ENCODE peak calls at places on chromosomes 16 and 17, in four cellular contexts. Z, Y, K and M are unnamed samples.

GRCh38 chr17:68531252-68531651 is 19.0 kb downstream of the PRKAR1A start:
- DNase-seq in Z (no peak), K (no peak), Y (no peak), M (no peak)

GRCh38 chr17:49252148-49252682 is 21.6 kb upstream of the PHOSPHO1 start:
- DNase-seq in Y (no peak), K (no peak), Z (no peak), M (no peak)

GRCh38 chr17:59800530-59800942 is 92.2 kb downstream of the TUBD1 start:
- DNase-seq in Y (no peak), Z (no peak), K (no peak), M (no peak)

GRCh38 chr16:58027341-58028167 is 2.0 kb downstream of the MMP15 start:
- DNase-seq in Y (no peak), Z (no peak), K (no peak), M (peak; percentile 82)

GRCh38 chr16:1887711-1888354 is 15.9 kb upstream of the MEIOB start:
- DNase-seq in K (no peak), Y (no peak), Z (no peak), M (peak; percentile 41)

GRCh38 chr17:4215882-4216411 is 47.8 kb downstream of the ANKFY1 start:
- DNase-seq in K (no peak), Z (no peak), Y (no peak), M (no peak)

GRCh38 chr16:10385725-10386516 is at the start of gene ATF7IP2:
- DNase-seq in Z (peak; percentile 93), K (peak; percentile 88), Y (peak; percentile 76), M (peak; percentile 95)

GRCh38 chr17:72613411-72614292 is 478.8 kb downstream of the SLC39A11 start:
- DNase-seq in Y (no peak), K (no peak), Z (peak; percentile 67), M (no peak)

GRCh38 chr17:9918804-9919352 is 13.8 kb upstream of the RCVRN start:
- DNase-seq in Y (no peak), K (no peak), Z (no peak), M (no peak)

GRCh38 chr17:28427372-28427771 is 21.4 kb upstream of the SLC46A1 start:
- DNase-seq in Z (no peak), K (no peak), Y (no peak), M (no peak)

GRCh38 chr17:56756536-56756935 is 77.2 kb downstream of the C17orf67 start:
- DNase-seq in Z (peak; percentile 92), Y (no peak), K (no peak), M (no peak)

GRCh38 chr17:57899822-57900221 is 50.0 kb upstream of the MRPS23 start:
- DNase-seq in Z (no peak), K (no peak), Y (no peak), M (no peak)

GRCh38 chr16:4603624-4604170 is 11.0 kb downstream of the UBALD1 start:
- DNase-seq in Y (no peak), K (no peak), Z (no peak), M (no peak)

GRCh38 chr16:49856741-49857330 is 924 bp upstream of the ZNF423 start:
- DNase-seq in K (peak; percentile 91), Y (peak; percentile 70), Z (peak; percentile 87), M (peak; percentile 92)

GRCh38 chr17:19833914-19834313 is 33.8 kb downstream of the ULK2 start:
- DNase-seq in Z (no peak), Y (no peak), K (no peak), M (no peak)

GRCh38 chr17:78241277-78242023 is 10.0 kb downstream of the TMEM235 start:
- DNase-seq in K (no peak), Z (peak; percentile 31), Y (no peak), M (peak; percentile 58)

GRCh38 chr16:62058412-62058811 is 22.2 kb upstream of the CDH8 start:
- DNase-seq in K (no peak), Y (no peak), Z (no peak), M (no peak)

GRCh38 chr17:80365001-80365965 is 49.7 kb upstream of the ENDOV start:
- DNase-seq in Z (no peak), K (peak; percentile 45), Y (no peak), M (peak; percentile 68)

GRCh38 chr16:8931864-8932263 is 31.8 kb downstream of the USP7 start:
- DNase-seq in Z (peak; percentile 58), Y (no peak), K (no peak), M (no peak)

GRCh38 chr17:64074704-64075484 is 54.5 kb upstream of the ICAM2 start:
- DNase-seq in Z (no peak), Y (no peak), K (no peak), M (peak; percentile 80)

GRCh38 chr16:65224994-65225393 is 103.1 kb upstream of the CDH11 start:
- DNase-seq in K (no peak), Y (no peak), Z (no peak), M (no peak)

GRCh38 chr16:72493681-72494415 is 321.9 kb upstream of the PMFBP1 start:
- DNase-seq in K (no peak), Y (no peak), Z (peak; percentile 60), M (no peak)

GRCh38 chr17:63395075-63395815 is 50.9 kb downstream of the CYB561 start:
- DNase-seq in Y (no peak), K (no peak), Z (peak; percentile 82), M (no peak)

GRCh38 chr16:30967795-30968194 is 10.2 kb downstream of the SETD1A start:
- DNase-seq in Z (no peak), Y (no peak), K (no peak), M (no peak)

GRCh38 chr17:79658811-79659207 is 48.0 kb upstream of the RBFOX3 start:
- DNase-seq in Z (no peak), K (peak; percentile 88), Y (no peak), M (no peak)

GRCh38 chr16:2761886-2762583 is 9.6 kb downstream of the SRRM2 start:
- DNase-seq in Y (no peak), K (no peak), Z (no peak), M (peak; percentile 57)

DNA sequence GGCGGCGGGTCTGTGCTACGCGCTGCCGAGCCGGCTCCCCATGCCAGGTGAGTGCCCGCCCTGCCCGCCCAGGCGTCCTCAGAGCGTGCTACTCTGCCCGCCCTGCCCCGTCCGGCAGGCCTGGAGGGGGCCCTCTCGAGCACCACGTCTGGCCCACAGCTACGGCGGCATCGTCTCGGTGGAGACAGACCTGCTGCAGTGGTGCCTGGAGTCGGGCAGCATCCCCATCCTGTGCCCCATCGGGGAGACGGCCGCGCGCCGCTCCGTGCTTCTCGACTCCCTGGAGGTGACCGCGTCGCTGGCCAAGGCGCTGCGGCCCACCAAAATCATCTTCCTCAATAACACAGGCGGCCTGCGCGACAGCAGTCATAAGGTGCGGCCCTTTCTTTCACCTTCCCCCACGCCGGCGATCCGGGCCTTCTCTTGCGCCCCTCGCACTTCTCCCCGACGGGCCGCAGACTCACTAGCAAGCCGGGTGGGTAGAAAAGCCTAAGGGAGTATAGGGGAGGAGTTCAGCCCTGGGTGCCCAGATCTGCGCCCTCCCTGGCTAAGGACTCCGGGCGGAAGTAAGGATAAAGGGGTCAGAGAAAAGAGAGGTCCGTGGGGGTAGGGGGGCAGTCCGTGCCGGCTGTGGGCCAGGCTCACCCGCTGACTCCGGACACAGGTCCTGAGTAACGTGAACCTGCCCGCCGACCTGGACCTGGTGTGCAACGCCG is 1.6 kb downstream of the NAGS start:
- DNase-seq in Z (peak; percentile 24), Y (no peak), K (no peak), M (peak; percentile 88)
- TF ChIP-seq CTCF in Z (peak; percentile 31), Y (no peak), K (no peak), M (no peak)

GRCh38 chr16:86316967-86317616 is 193.2 kb upstream of the FOXF1 start:
- DNase-seq in Y (no peak), K (no peak), Z (no peak), M (no peak)
- TF ChIP-seq CTCF in Y (no peak), K (no peak), Z (no peak), M (no peak)

GRCh38 chr17:31487648-31488263 is 96.3 kb downstream of the RAB11FIP4 start:
- DNase-seq in Z (no peak), Y (peak; percentile 89), K (peak; percentile 84), M (peak; percentile 97)
- TF ChIP-seq CTCF in Z (no peak), Y (no peak), K (no peak), M (peak; percentile 6)

GRCh38 chr17:81401727-81402529 is 6.7 kb downstream of the BAHCC1 start:
- DNase-seq in Z (no peak), Y (no peak), K (no peak), M (no peak)
- TF ChIP-seq CTCF in Z (peak; percentile 55), Y (no peak), K (no peak), M (no peak)